ENCODE peak calls at places on chromosomes 12 and 14, in five cellular contexts. Y, K, I, J and M are unnamed samples. For H3K4me1 and H3K9me3, the result is how much of the 10 kb centered on the place peaks cover.

GRCh38 chr14:33512201-33512600 is 438.7 kb downstream of the EGLN3 start:
- DNase-seq in I (no peak), K (peak), J (no peak), Y (no peak), M (no peak)

GRCh38 chr14:28482644-28483043 is 283.9 kb upstream of the FOXG1 start:
- DNase-seq in J (no peak), I (no peak), K (no peak), Y (no peak), M (no peak)

GRCh38 chr12:58818546-58818945 is 101.8 kb downstream of the LRIG3 start:
- DNase-seq in J (no peak), Y (no peak), K (peak), I (no peak), M (no peak)

GRCh38 chr12:46456356-46457334 is 84.1 kb upstream of the SLC38A2 start:
- DNase-seq in J (no peak), Y (no peak), K (peak), I (no peak), M (no peak)

GRCh38 chr12:49907352-49907751 is 3.7 kb upstream of the FAIM2 start:
- DNase-seq in I (no peak), J (no peak), K (no peak), Y (no peak), M (no peak)

GRCh38 chr14:98062083-98062482 is 1209.9 kb downstream of the BCL11B start:
- DNase-seq in K (no peak), I (no peak), Y (no peak), J (no peak), M (peak)

GRCh38 chr12:128844031-128844635 is 9.1 kb upstream of the GLT1D1 start:
- DNase-seq in Y (peak), J (peak), I (no peak), K (no peak), M (no peak)

GRCh38 chr12:76531056-76531455 is 28.5 kb downstream of the OSBPL8 start:
- DNase-seq in I (no peak), Y (no peak), K (no peak), J (no peak), M (no peak)

GRCh38 chr14:91484744-91485143 is 25.4 kb downstream of the PPP4R3A start:
- DNase-seq in Y (no peak), K (peak), J (no peak), I (no peak), M (no peak)

GRCh38 chr12:125773033-125773432 is 707.8 kb downstream of the AACS start:
- DNase-seq in I (no peak), K (no peak), J (peak), Y (no peak), M (peak)

GRCh38 chr12:48001426-48002178 is 2.7 kb downstream of the COL2A1 start:
- DNase-seq in K (peak), I (no peak), Y (peak), J (peak), M (peak)

GRCh38 chr12:131720241-131720640 is 9.4 kb downstream of the SFSWAP start:
- DNase-seq in Y (no peak), K (no peak), I (no peak), J (no peak), M (no peak)

GRCh38 chr12:17151917-17152316 is 546.0 kb upstream of the LMO3 start:
- DNase-seq in K (no peak), I (no peak), J (no peak), Y (no peak), M (peak)
- H3K4me1 ChIP-seq in K (under half), I (under half), J (under half), Y (under half), M (under half)

DNA sequence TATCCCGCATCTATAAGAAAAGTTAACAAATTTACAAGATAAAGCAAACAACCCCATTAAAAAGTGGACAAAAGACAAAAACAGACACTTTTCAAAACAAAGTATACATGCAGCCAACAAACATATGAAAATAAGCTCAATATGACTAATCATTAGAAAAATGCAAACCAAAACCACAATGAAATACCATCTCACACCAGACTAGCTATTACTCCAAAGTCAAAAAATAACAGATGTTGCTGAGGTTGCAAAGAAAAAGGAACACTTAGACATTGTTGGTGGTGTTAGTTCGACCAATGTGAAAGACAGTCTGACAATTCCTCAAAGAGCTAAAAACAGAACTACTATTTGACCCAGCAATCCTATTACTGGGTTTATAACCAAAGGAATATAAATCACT is 968.6 kb upstream of the USP15 start:
- DNase-seq in I (no peak), J (no peak), Y (no peak), K (no peak), M (no peak)
- H3K9me3 ChIP-seq in I (under half), J (under half), Y (under half), K (under half), M (under half)

DNA sequence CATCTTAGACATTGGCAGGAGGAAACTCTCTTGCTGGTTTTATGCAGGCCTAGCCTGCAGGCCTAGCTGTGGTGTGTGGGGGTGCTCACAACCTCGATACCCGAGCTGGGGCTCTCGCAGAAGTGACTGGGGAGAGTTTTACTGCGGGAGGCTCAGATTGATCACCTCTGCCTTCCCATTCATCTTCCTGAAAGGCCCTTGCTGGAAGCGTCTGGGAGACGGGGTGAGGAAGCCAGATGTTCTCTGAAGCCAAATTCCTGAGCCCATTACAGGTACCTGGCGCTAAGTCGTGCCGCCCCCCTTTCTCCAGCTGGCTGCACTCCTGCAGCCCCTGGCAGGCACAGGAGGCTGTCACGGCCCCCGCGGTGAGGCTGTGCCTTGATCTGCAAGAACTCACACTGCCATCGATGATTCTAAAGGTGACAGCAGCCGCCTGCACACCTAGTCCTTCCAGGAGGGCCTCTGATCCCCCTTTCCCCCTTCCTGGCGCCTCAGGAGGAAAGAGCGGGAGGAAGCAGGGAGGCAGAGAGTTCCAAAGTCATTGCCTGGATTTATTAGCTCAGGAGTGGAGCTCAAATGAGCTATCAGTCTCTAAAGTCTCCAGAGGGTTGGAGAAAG is 106.8 kb downstream of the RFLNA start:
- DNase-seq in K (no peak), Y (no peak), J (no peak), I (no peak), M (no peak)
- H3K4me1 ChIP-seq in K (under half), Y (under half), J (under half), I (under half), M (under half)

GRCh38 chr12:132948146-132949066 is 7.7 kb downstream of the ZNF605 start:
- DNase-seq in J (no peak), I (no peak), K (no peak), Y (no peak), M (no peak)
- H3K9me3 ChIP-seq in J (under half), I (under half), K (half or more), Y (under half), M (under half)

DNA sequence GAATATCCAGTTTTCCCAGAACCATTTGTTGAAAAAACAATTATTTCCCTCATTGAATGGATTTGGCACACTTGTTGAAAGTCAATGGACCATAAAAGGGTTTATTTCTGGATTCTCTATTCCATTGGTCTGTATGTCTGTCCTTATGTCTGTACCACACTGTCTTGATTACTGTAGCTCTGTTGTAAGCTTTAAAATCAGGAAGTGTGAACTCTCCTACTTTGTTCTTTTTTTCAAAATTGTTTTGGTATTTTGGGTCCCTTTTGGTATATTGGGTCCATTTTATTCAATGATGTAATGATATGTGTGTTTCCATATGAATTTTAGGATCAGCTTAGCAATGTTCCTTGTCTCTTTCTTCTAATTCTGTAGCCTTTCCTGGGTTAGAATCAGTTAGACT is 64.8 kb downstream of the PPP2R5C start:
- DNase-seq in I (no peak), K (no peak), Y (no peak), J (no peak), M (no peak)
- H3K4me1 ChIP-seq in I (half or more), K (under half), Y (under half), J (under half), M (under half)

DNA sequence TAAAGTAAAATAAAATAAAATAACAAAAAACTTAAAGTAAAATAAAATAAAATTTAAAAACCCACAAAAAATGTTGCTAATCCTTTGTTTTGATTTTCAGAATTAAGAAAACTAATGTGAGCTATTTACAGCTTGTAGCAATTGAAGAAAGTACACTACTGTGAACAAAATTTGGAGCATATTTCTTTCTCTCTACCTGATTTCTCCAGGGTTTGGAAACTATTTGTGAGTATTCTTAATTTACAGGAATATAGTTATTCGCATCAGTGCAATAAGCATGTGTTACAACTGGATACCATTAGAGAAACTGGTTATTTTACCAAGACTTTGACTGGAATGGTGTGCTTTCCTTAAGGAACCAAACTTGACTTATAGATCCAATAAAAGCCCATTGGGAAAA is 86.1 kb upstream of the CNOT2 start:
- DNase-seq in J (no peak), Y (no peak), K (no peak), I (no peak), M (no peak)
- H3K9me3 ChIP-seq in J (under half), Y (under half), K (under half), I (under half), M (under half)

GRCh38 chr12:11826607-11827006 is 177.1 kb downstream of the ETV6 start:
- DNase-seq in Y (no peak), K (no peak), J (no peak), I (no peak), M (no peak)

GRCh38 chr12:11823593-11823992 is 174.1 kb downstream of the ETV6 start:
- DNase-seq in J (no peak), I (no peak), Y (no peak), K (no peak), M (no peak)

GRCh38 chr12:11824736-11825135 is 175.3 kb downstream of the ETV6 start:
- DNase-seq in I (no peak), Y (no peak), K (no peak), J (no peak), M (no peak)

GRCh38 chr12:11824069-11824468 is 174.6 kb downstream of the ETV6 start:
- DNase-seq in K (no peak), Y (no peak), J (no peak), I (no peak), M (no peak)

GRCh38 chr12:11825278-11825677 is 175.8 kb downstream of the ETV6 start:
- DNase-seq in I (no peak), J (no peak), K (no peak), Y (no peak), M (no peak)
- H3K4me1 ChIP-seq in I (under half), J (under half), K (under half), Y (under half), M (under half)

DNA sequence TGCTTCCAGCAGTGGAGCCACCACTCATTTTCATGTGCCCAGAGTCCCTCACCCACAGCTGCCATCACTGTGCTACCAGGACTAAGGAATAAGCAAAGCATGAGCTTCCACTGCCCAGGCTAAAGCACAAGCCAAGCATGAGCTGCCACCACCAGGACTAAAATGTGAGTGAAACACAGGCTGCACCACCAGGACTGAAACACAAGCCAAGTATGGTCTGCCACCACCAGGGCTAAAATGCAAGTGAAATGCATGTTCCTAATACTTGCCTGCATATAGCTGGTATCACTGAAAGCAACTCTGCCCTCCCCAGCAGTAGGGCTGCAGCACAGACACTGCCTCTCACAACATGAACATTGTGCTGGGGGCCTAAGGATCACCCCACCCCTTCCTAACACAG is 30.0 kb downstream of the CEP83 start:
- DNase-seq in J (no peak), K (no peak), Y (no peak), I (no peak), M (no peak)
- H3K9me3 ChIP-seq in J (under half), K (under half), Y (under half), I (under half), M (under half)

DNA sequence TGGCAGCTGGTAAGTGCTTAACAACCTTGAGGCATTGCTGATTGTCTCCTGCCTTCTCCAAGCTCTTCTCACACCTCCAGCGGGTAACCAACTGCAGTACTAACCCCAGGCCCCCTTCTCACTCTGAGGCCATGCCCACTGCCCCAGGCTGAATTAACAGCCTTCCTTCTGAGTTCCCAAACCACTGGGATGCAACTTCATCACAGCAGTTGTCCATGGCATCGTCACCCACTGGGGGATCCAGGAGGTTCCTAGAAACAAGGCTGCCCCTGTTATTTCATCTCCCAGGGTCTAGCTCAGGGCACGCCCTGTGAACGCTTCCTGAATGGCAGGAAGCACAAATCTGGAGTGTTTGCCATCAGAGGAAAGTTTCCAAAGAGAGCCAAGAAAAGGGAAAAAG is 58.0 kb downstream of the SYNE3 start:
- DNase-seq in I (no peak), K (no peak), Y (no peak), J (no peak), M (no peak)
- H3K4me1 ChIP-seq in I (under half), K (under half), Y (under half), J (under half), M (under half)